ENCODE peak calls at places on chromosomes 3 and 15, in five cellular contexts. D is heart left ventricle, G is uterus, I is IMR-90, U is adrenal gland. H is an unnamed sample.

GRCh38 chr3:102905826-102906225 is 471.0 kb downstream of the ZPLD1 start:
- DNase-seq in D (no peak), G (no peak), I (no peak), U (no peak), H (no peak)

GRCh38 chr15:78396976-78397375 is 41.0 kb upstream of the IREB2 start:
- DNase-seq in D (no peak), G (no peak), I (peak), U (peak), H (peak)

GRCh38 chr3:11770105-11770476 is 76.6 kb downstream of the TAMM41 start:
- DNase-seq in D (no peak), G (no peak), I (no peak), U (no peak), H (no peak)

GRCh38 chr3:12796171-12797123 is at the start of gene CAND2:
- DNase-seq in D (peak), G (peak), I (peak), U (peak), H (peak)

GRCh38 chr3:142243134-142243533 is 17.7 kb upstream of the GK5 start:
- DNase-seq in D (no peak), G (no peak), I (no peak), U (no peak), H (no peak)

GRCh38 chr3:18228060-18228459 is 197.1 kb downstream of the SATB1 start:
- DNase-seq in D (no peak), G (no peak), I (no peak), U (no peak), H (no peak)

GRCh38 chr3:177776656-177777055 is 579.4 kb upstream of the TBL1XR1 start:
- DNase-seq in D (no peak), G (no peak), I (peak), U (no peak), H (peak)

GRCh38 chr3:134427400-134428111 is 53.3 kb upstream of the AMOTL2 start:
- DNase-seq in D (no peak), G (peak), I (peak), U (peak), H (peak)

GRCh38 chr3:124504332-124505059 is 225.8 kb upstream of the UMPS start:
- DNase-seq in D (peak), G (no peak), I (peak), U (peak), H (peak)

GRCh38 chr15:44193651-44194396 is 1.2 kb downstream of the FRMD5 start:
- DNase-seq in D (no peak), G (no peak), I (peak), U (peak), H (no peak)

GRCh38 chr3:192082733-192083660 is 622.0 kb downstream of the PYDC2 start:
- DNase-seq in D (no peak), G (no peak), I (no peak), U (no peak), H (no peak)

GRCh38 chr3:83953417-83954089 is 1005.2 kb upstream of the CADM2 start:
- DNase-seq in D (no peak), G (no peak), I (no peak), U (no peak), H (no peak)

GRCh38 chr3:55622116-55622515 is 135.0 kb upstream of the WNT5A start:
- DNase-seq in D (no peak), G (no peak), I (peak), U (no peak), H (no peak)

GRCh38 chr3:68352031-68352430 is 580.3 kb downstream of the TAFA4 start:
- DNase-seq in D (no peak), G (no peak), I (no peak), U (no peak), H (no peak)

GRCh38 chr3:63910873-63911272 is 1.3 kb downstream of the SCAANT1 start:
- DNase-seq in D (no peak), G (no peak), I (peak), U (no peak), H (no peak)

GRCh38 chr3:168952551-168952950 is 711.0 kb downstream of the MECOM start:
- DNase-seq in D (no peak), G (no peak), I (peak), U (no peak), H (no peak)

GRCh38 chr3:183584246-183584913 is 28.9 kb upstream of the KLHL6 start:
- DNase-seq in D (peak), G (peak), I (peak), U (peak), H (no peak)

GRCh38 chr3:38613426-38613825 is 36.1 kb downstream of the SCN5A start:
- DNase-seq in D (no peak), G (no peak), I (no peak), U (no peak), H (no peak)

GRCh38 chr3:44892689-44893088 is 18.3 kb downstream of the TGM4 start:
- DNase-seq in D (no peak), G (no peak), I (peak), U (no peak), H (no peak)

GRCh38 chr3:115380883-115381572 is 233.9 kb upstream of the ZBTB20 start:
- DNase-seq in D (no peak), G (no peak), I (no peak), U (no peak), H (no peak)

GRCh38 chr3:113894927-113895326 is 52.9 kb upstream of the ZDHHC23 start:
- DNase-seq in D (no peak), G (no peak), I (no peak), U (no peak), H (no peak)

GRCh38 chr3:166013073-166013679 is 176.0 kb upstream of the BCHE start:
- DNase-seq in D (no peak), G (no peak), I (peak), U (no peak), H (no peak)

GRCh38 chr15:93929375-93930094 is 301.8 kb upstream of the MCTP2 start:
- DNase-seq in D (peak), G (peak), I (peak), U (peak), H (peak)

GRCh38 chr3:23748398-23749110 is 57.2 kb upstream of the UBE2E1 start:
- DNase-seq in D (no peak), G (no peak), I (peak), U (no peak), H (no peak)

GRCh38 chr3:39146611-39147373 is 6.6 kb downstream of the CSRNP1 start:
- DNase-seq in D (peak), G (peak), I (peak), U (peak), H (peak)

GRCh38 chr3:195385526-195385925 is 57.3 kb downstream of the ACAP2 start:
- DNase-seq in D (no peak), G (no peak), I (peak), U (no peak), H (peak)

GRCh38 chr3:100776736-100777135 is 67.4 kb downstream of the TFG start:
- DNase-seq in D (no peak), G (no peak), I (peak), U (no peak), H (no peak)

GRCh38 chr3:180922242-180922641 is 9.8 kb downstream of the FXR1 start:
- DNase-seq in D (no peak), G (no peak), I (no peak), U (no peak), H (no peak)

GRCh38 chr3:25448750-25449684 is 21.0 kb downstream of the RARB start:
- DNase-seq in D (peak), G (peak), I (peak), U (peak), H (peak)

GRCh38 chr3:101950985-101951733 is 101.8 kb downstream of the NFKBIZ start:
- DNase-seq in D (no peak), G (no peak), I (no peak), U (no peak), H (no peak)

GRCh38 chr3:11642455-11643162 is 1.1 kb downstream of the VGLL4 start:
- DNase-seq in D (peak), G (peak), I (peak), U (peak), H (peak)

GRCh38 chr15:33200903-33201302 is 6.4 kb upstream of the FMN1 start:
- DNase-seq in D (no peak), G (no peak), I (no peak), U (no peak), H (no peak)

GRCh38 chr3:126111566-126112475 is 27.9 kb upstream of the SLC41A3 start:
- DNase-seq in D (no peak), G (no peak), I (no peak), U (no peak), H (no peak)

GRCh38 chr15:29129903-29130302 is 139.7 kb downstream of the NSMCE3 start:
- DNase-seq in D (no peak), G (no peak), I (no peak), U (no peak), H (no peak)

GRCh38 chr15:60844431-60845174 is 365.7 kb upstream of the ICE2 start:
- DNase-seq in D (no peak), G (no peak), I (no peak), U (no peak), H (no peak)

DNA sequence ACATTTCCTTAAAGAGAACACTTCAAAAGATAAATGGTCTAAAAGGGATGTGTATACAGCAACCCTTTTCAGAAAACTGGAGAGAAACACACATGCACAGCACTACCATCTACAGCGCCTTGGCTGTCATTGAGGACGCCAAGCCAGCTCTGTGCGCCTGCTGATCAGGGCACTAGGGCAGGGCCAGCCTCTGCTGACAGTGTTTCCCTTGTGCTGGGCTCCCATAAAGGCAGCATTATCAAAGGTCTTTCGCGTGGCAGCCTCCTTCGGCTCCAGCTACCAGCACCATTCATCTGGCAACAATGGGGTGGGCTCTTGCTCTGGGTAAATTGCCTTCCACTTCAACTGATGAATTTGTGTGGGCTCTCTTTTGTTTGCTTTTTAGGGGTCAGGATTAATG is 53.4 kb downstream of the LDHAL6B start:
- DNase-seq in D (no peak), G (no peak), I (no peak), U (no peak), H (no peak)
- TF ChIP-seq POLR2A in D (no peak), G (no peak), I (no peak), U (no peak), H (no peak)

DNA sequence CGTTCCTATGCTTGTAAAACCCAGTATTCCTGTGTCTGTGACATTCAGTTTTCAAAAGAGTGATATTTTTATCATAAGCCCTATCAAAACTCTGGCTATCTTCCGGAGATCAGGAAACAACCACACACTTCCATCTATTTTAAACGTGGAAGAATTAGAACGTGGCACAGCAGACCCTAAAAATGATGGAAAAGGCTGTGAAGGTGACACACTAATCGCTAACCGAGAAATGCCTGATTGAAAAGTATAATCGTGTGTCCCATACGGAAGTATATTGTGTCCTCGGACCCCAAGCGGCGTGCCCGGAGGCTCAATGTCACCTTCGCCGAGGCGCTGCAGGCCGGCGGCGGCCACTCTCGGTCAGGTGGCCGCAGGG is 659 bp downstream of the COX5A start:
- DNase-seq in D (no peak), G (no peak), I (no peak), U (no peak), H (no peak)
- TF ChIP-seq POLR2A in D (no peak), G (no peak), I (no peak), U (no peak), H (no peak)

GRCh38 chr3:146468234-146468931 is 978 bp downstream of the PLSCR2 start:
- DNase-seq in D (no peak), G (no peak), I (peak), U (no peak), H (peak)

GRCh38 chr3:146470424-146470990 is 1.1 kb upstream of the PLSCR2 start:
- DNase-seq in D (no peak), G (no peak), I (no peak), U (no peak), H (no peak)

GRCh38 chr3:146471012-146471411 is 1.7 kb upstream of the PLSCR2 start:
- DNase-seq in D (no peak), G (no peak), I (no peak), U (no peak), H (no peak)

GRCh38 chr3:146466596-146466995 is 2.8 kb downstream of the PLSCR2 start:
- DNase-seq in D (no peak), G (no peak), I (peak), U (no peak), H (no peak)

GRCh38 chr3:146469206-146470017 is at the start of gene PLSCR2:
- DNase-seq in D (peak), G (peak), I (no peak), U (peak), H (peak)
- TF ChIP-seq POLR2A in D (peak), G (no peak), I (no peak), U (no peak), H (peak)

GRCh38 chr3:50088725-50089602 is at the start of gene RBM5:
- DNase-seq in D (peak), G (peak), I (peak), U (peak), H (peak)
- TF ChIP-seq POLR2A in D (peak), G (peak), I (peak), U (peak), H (no peak)

GRCh38 chr15:64893481-64894394 is 18.0 kb upstream of the ANKDD1A start:
- DNase-seq in D (peak), G (peak), I (peak), U (peak), H (peak)
- TF ChIP-seq POLR2A in D (peak), G (peak), I (peak), U (peak), H (no peak)

GRCh38 chr3:188901671-188902331 is 270.0 kb upstream of the TPRG1 start:
- DNase-seq in D (no peak), G (no peak), I (peak), U (no peak), H (no peak)
- TF ChIP-seq POLR2A in D (no peak), G (no peak), I (no peak), U (no peak), H (no peak)

DNA sequence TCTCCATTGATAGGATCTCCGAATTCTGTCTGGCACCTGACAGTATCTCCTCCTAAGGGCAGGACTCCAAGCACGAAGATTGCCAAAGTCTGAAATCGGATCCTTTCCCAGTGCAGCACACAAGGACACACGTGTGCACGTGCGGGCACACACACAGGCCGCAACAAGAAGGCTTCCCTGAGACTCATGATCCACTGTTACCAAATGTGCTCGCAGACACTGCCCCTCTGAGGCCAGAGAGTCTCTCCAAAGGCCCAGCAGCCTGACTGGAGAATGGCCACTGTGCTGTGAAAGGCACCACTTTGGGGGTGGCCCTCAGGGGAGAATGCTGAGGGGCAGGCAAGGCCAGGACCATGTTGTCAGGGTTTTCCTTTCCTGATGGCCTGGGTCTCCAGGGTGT is 112.0 kb upstream of the ETV5 start:
- DNase-seq in D (no peak), G (no peak), I (no peak), U (peak), H (no peak)
- TF ChIP-seq POLR2A in D (no peak), G (no peak), I (no peak), U (peak), H (no peak)

GRCh38 chr3:9951126-9951525 is 1.1 kb downstream of the PRRT3 start:
- DNase-seq in D (no peak), G (no peak), I (no peak), U (no peak), H (no peak)
- TF ChIP-seq POLR2A in D (no peak), G (no peak), I (no peak), U (no peak), H (no peak)

GRCh38 chr15:63501256-63502089 is 2.9 kb upstream of the USP3 start:
- DNase-seq in D (peak), G (peak), I (peak), U (peak), H (peak)
- TF ChIP-seq POLR2A in D (no peak), G (no peak), I (no peak), U (peak), H (peak)